ENCODE peak calls at places on chromosome 19, in six cellular contexts. One of them, this sample, is unnamed. For H3K4me1, the result is how much of the 10 kb centered on the place peaks cover.

GRCh38 chr19:52692431-52693008 is 42.3 kb downstream of the ZNF611 start:
- DNase-seq in right atrium auricular region: no peak
- DNase-seq in breast epithelium: no peak
- DNase-seq in MM.1S: no peak
- DNase-seq in cardiac muscle cell: no peak
- DNase-seq in thoracic aorta: no peak
- DNase-seq in this sample: no peak

GRCh38 chr19:12703056-12703455 is 6.6 kb upstream of the FBXW9 start:
- DNase-seq in MM.1S: no peak
- DNase-seq in cardiac muscle cell: peak
- DNase-seq in right atrium auricular region: no peak
- DNase-seq in thoracic aorta: no peak
- DNase-seq in breast epithelium: no peak
- DNase-seq in this sample: no peak

GRCh38 chr19:23758187-23759074 is at the start of gene ZNF681:
- DNase-seq in right atrium auricular region: peak
- DNase-seq in breast epithelium: peak
- DNase-seq in thoracic aorta: peak
- DNase-seq in MM.1S: peak
- DNase-seq in cardiac muscle cell: peak
- DNase-seq in this sample: peak

GRCh38 chr19:43812259-43812658 is 10.0 kb upstream of the LYPD5 start:
- DNase-seq in right atrium auricular region: no peak
- DNase-seq in thoracic aorta: no peak
- DNase-seq in breast epithelium: no peak
- DNase-seq in cardiac muscle cell: no peak
- DNase-seq in MM.1S: no peak
- DNase-seq in this sample: no peak

GRCh38 chr19:2333027-2333806 is 4.7 kb downstream of the SPPL2B start:
- DNase-seq in right atrium auricular region: no peak
- DNase-seq in thoracic aorta: no peak
- DNase-seq in cardiac muscle cell: no peak
- DNase-seq in breast epithelium: no peak
- DNase-seq in MM.1S: peak
- DNase-seq in this sample: peak

GRCh38 chr19:30225615-30226463 is 146.3 kb upstream of the ZNF536 start:
- DNase-seq in breast epithelium: no peak
- DNase-seq in right atrium auricular region: no peak
- DNase-seq in MM.1S: no peak
- DNase-seq in cardiac muscle cell: no peak
- DNase-seq in thoracic aorta: no peak
- DNase-seq in this sample: no peak

GRCh38 chr19:33697766-33698165 is 76.0 kb downstream of the CHST8 start:
- DNase-seq in thoracic aorta: no peak
- DNase-seq in MM.1S: no peak
- DNase-seq in right atrium auricular region: no peak
- DNase-seq in cardiac muscle cell: no peak
- DNase-seq in breast epithelium: no peak
- DNase-seq in this sample: no peak

GRCh38 chr19:16371540-16371986 is 46.9 kb downstream of the KLF2 start:
- DNase-seq in thoracic aorta: no peak
- DNase-seq in cardiac muscle cell: no peak
- DNase-seq in breast epithelium: no peak
- DNase-seq in right atrium auricular region: no peak
- DNase-seq in MM.1S: peak
- DNase-seq in this sample: no peak

GRCh38 chr19:46426506-46427162 is 2.1 kb downstream of the PNMA8C start:
- DNase-seq in thoracic aorta: no peak
- DNase-seq in breast epithelium: no peak
- DNase-seq in cardiac muscle cell: peak
- DNase-seq in right atrium auricular region: no peak
- DNase-seq in MM.1S: no peak
- DNase-seq in this sample: peak

GRCh38 chr19:29667941-29668340 is 2.7 kb downstream of the PLEKHF1 start:
- DNase-seq in thoracic aorta: no peak
- DNase-seq in breast epithelium: peak
- DNase-seq in right atrium auricular region: no peak
- DNase-seq in cardiac muscle cell: no peak
- DNase-seq in MM.1S: no peak
- DNase-seq in this sample: peak

GRCh38 chr19:1445185-1445931 is 4.6 kb upstream of the APC2 start:
- DNase-seq in cardiac muscle cell: peak
- DNase-seq in breast epithelium: peak
- DNase-seq in right atrium auricular region: no peak
- DNase-seq in thoracic aorta: no peak
- DNase-seq in MM.1S: peak
- DNase-seq in this sample: peak

GRCh38 chr19:14061081-14061749 is 661 bp downstream of the PALM3 start:
- DNase-seq in MM.1S: no peak
- DNase-seq in cardiac muscle cell: no peak
- DNase-seq in breast epithelium: no peak
- DNase-seq in thoracic aorta: no peak
- DNase-seq in right atrium auricular region: no peak
- DNase-seq in this sample: no peak

GRCh38 chr19:35524181-35524838 is 3.8 kb downstream of the SBSN start:
- DNase-seq in breast epithelium: no peak
- DNase-seq in cardiac muscle cell: peak
- DNase-seq in thoracic aorta: no peak
- DNase-seq in MM.1S: no peak
- DNase-seq in right atrium auricular region: no peak
- DNase-seq in this sample: no peak

GRCh38 chr19:4624301-4624700 is 15.0 kb upstream of the TNFAIP8L1 start:
- DNase-seq in right atrium auricular region: no peak
- DNase-seq in MM.1S: no peak
- DNase-seq in cardiac muscle cell: peak
- DNase-seq in breast epithelium: no peak
- DNase-seq in thoracic aorta: no peak
- DNase-seq in this sample: no peak

GRCh38 chr19:45498411-45499195 is at the start of gene PPM1N:
- DNase-seq in thoracic aorta: no peak
- DNase-seq in breast epithelium: no peak
- DNase-seq in right atrium auricular region: no peak
- DNase-seq in cardiac muscle cell: peak
- DNase-seq in MM.1S: no peak
- DNase-seq in this sample: no peak

GRCh38 chr19:8311461-8312260 is 3.5 kb upstream of the CD320 start:
- DNase-seq in thoracic aorta: no peak
- DNase-seq in cardiac muscle cell: no peak
- DNase-seq in MM.1S: no peak
- DNase-seq in right atrium auricular region: no peak
- DNase-seq in breast epithelium: peak
- DNase-seq in this sample: no peak

GRCh38 chr19:19464339-19465098 is 50.8 kb downstream of the TSSK6 start:
- DNase-seq in MM.1S: no peak
- DNase-seq in cardiac muscle cell: peak
- DNase-seq in breast epithelium: no peak
- DNase-seq in thoracic aorta: no peak
- DNase-seq in right atrium auricular region: no peak
- DNase-seq in this sample: no peak

GRCh38 chr19:50490991-50491472 is 14.4 kb upstream of the GARIN5A start:
- DNase-seq in MM.1S: no peak
- DNase-seq in thoracic aorta: no peak
- DNase-seq in right atrium auricular region: no peak
- DNase-seq in breast epithelium: no peak
- DNase-seq in cardiac muscle cell: no peak
- DNase-seq in this sample: no peak

GRCh38 chr19:54172764-54173699 is at the start of gene TMC4:
- DNase-seq in cardiac muscle cell: no peak
- DNase-seq in MM.1S: peak
- DNase-seq in right atrium auricular region: no peak
- DNase-seq in breast epithelium: no peak
- DNase-seq in thoracic aorta: no peak
- DNase-seq in this sample: no peak

GRCh38 chr19:40286235-40286530 is 1.0 kb upstream of the AKT2 start:
- DNase-seq in cardiac muscle cell: no peak
- DNase-seq in breast epithelium: no peak
- DNase-seq in MM.1S: no peak
- DNase-seq in thoracic aorta: no peak
- DNase-seq in right atrium auricular region: no peak
- DNase-seq in this sample: no peak

GRCh38 chr19:11538232-11539036 is at the start of gene CNN1:
- DNase-seq in thoracic aorta: peak
- DNase-seq in right atrium auricular region: peak
- DNase-seq in cardiac muscle cell: peak
- DNase-seq in breast epithelium: peak
- DNase-seq in MM.1S: no peak
- DNase-seq in this sample: no peak

GRCh38 chr19:50710612-50711011 is 9.0 kb downstream of the SHANK1 start:
- DNase-seq in MM.1S: no peak
- DNase-seq in thoracic aorta: no peak
- DNase-seq in cardiac muscle cell: no peak
- DNase-seq in breast epithelium: no peak
- DNase-seq in right atrium auricular region: no peak
- DNase-seq in this sample: no peak

GRCh38 chr19:57655443-57655842 is 13.3 kb upstream of the ZSCAN4 start:
- DNase-seq in thoracic aorta: no peak
- DNase-seq in right atrium auricular region: no peak
- DNase-seq in breast epithelium: no peak
- DNase-seq in MM.1S: no peak
- DNase-seq in cardiac muscle cell: no peak
- DNase-seq in this sample: no peak

DNA sequence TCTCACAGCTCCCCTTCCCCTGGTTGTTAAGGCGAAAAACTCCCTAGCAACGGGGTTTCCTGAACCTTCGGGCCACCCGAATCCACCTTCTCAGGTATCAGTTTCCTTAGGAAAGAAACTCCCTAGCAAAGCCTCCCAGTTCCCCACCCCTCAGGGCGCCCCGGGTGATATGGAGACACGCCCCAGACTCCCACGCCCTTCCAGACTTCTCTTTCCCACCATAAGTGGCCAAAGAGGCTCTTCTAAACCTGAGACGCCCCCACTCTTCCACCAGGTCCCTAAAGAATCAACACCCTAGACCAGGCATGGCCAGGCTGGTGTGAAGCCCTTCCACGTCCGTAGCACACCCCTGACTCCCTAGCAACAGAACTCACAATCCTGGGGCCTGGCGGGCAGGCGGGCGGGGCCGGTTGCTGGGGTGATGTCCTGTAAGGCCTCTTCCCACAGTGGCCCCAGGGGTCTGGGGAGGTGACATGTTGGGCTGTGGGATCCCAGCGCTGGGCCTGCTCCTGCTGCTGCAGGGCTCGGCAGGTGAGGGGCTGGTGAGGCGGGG is at the start of gene TMEM190:
- DNase-seq in thoracic aorta: no peak
- DNase-seq in cardiac muscle cell: no peak
- DNase-seq in right atrium auricular region: no peak
- DNase-seq in breast epithelium: no peak
- DNase-seq in MM.1S: no peak
- DNase-seq in this sample: no peak
- H3K4me1 ChIP-seq in thoracic aorta: under half
- H3K4me1 ChIP-seq in cardiac muscle cell: under half
- H3K4me1 ChIP-seq in right atrium auricular region: under half
- H3K4me1 ChIP-seq in breast epithelium: under half
- H3K4me1 ChIP-seq in MM.1S: under half
- H3K4me1 ChIP-seq in this sample: under half

DNA sequence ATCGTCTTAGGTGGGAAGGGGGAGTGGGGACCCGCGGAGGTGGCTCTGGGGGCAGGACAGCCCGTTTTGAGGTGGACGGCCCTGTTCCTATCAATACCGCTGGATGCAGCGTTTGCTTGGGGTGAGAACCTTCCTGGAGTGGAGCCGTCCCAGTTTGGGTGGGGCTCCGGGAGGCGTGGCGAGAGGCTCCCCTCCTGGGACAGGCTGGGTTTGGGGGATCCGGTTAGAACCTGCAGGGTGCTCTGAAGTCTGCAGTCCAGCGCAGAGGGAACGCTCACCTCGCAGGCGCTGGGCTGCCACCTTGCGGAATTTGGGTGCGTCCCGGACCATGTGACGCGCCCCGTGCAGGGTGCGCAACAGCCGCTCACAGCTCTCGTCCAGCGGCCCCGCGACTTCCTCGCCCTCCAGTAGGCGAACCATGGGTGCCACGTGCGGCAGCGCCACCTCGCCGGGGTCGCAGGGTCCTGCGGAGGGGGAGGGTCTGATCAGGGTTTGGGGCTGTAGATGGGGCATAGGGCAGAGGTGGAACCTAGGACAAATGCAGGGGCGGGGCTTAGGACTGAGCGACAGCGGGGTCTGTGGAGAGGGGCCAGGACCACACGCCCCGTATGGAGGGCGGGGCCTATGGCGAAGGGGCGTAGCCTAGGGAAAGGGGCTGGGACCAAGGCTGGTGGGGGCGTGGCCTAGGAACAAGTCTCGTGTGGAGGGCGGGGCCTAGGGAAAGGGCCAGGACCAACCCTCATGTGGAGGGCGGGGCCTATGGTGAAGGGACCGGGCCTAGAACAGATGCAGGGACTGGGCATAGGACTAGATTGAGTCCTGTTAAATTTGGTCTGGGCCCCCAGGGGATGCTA is 13.8 kb downstream of the SH2D3A start:
- DNase-seq in breast epithelium: no peak
- DNase-seq in right atrium auricular region: peak
- DNase-seq in MM.1S: no peak
- DNase-seq in cardiac muscle cell: peak
- DNase-seq in thoracic aorta: no peak
- DNase-seq in this sample: peak
- TF ChIP-seq CTCF in breast epithelium: no peak
- TF ChIP-seq CTCF in right atrium auricular region: peak
- TF ChIP-seq CTCF in MM.1S: no peak
- TF ChIP-seq CTCF in cardiac muscle cell: peak
- TF ChIP-seq CTCF in thoracic aorta: peak
- TF ChIP-seq CTCF in this sample: peak

DNA sequence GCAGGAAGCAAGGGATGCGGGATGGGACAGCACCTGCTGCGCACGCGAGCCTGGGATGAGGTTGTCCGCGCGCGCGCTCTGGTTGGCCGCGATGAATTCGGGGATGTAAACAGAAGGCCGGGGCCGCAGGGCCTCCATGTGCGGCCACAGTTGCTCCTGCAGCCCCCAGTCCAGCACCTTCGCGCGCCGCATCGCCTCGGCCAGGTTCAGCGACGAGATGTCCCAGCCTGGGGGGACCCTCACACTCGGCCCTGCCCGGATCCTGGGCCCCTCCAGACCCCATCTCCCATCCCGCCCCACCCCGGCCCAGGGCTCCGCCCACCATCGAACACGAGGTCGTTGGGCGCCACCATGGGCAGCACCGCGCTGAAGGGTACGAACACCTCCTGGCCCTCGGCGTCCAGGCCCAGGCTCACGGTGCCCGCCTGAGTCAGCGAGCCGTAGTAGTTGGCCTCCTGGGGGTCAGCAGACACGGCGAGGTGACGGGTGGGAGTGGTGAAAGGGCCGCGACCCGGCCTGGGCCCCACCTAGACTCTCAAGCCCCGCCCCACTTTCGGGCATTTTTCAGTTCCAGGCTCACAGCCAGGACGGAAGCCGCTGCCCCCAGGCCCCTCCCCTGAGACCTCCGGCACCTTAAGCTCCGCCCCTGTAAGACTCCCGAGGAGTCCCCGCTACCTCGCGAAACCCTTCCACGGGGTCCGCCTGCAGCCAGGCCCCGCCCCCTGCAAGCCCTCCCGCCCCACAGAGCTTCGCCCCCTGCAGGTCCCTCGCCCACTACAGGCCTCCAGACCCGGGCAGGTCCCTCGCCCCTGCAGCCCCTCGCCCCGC is 1.1 kb downstream of the ISYNA1 start:
- DNase-seq in MM.1S: peak
- DNase-seq in breast epithelium: no peak
- DNase-seq in thoracic aorta: no peak
- DNase-seq in right atrium auricular region: peak
- DNase-seq in cardiac muscle cell: peak
- DNase-seq in this sample: peak
- H3K4me1 ChIP-seq in MM.1S: under half
- H3K4me1 ChIP-seq in breast epithelium: under half
- H3K4me1 ChIP-seq in thoracic aorta: half or more
- H3K4me1 ChIP-seq in right atrium auricular region: half or more
- H3K4me1 ChIP-seq in cardiac muscle cell: under half
- H3K4me1 ChIP-seq in this sample: under half

GRCh38 chr19:42652021-42652420 is 57.3 kb upstream of the CEACAM8 start:
- DNase-seq in cardiac muscle cell: no peak
- DNase-seq in right atrium auricular region: no peak
- DNase-seq in thoracic aorta: no peak
- DNase-seq in MM.1S: no peak
- DNase-seq in breast epithelium: no peak
- DNase-seq in this sample: no peak
- TF ChIP-seq CTCF in cardiac muscle cell: no peak
- TF ChIP-seq CTCF in right atrium auricular region: no peak
- TF ChIP-seq CTCF in thoracic aorta: no peak
- TF ChIP-seq CTCF in MM.1S: no peak
- TF ChIP-seq CTCF in breast epithelium: no peak
- TF ChIP-seq CTCF in this sample: no peak

This sample was measured in gastrocnemius medialis.